ENCODE peak calls at places on chromosomes 4 and X, in seven cellular contexts. E, S, J, K, Y, H and X are unnamed samples.

GRCh38 chr4:167645358-167645757 is 411.1 kb upstream of the SPOCK3 start:
- DNase-seq in E (no peak), S (no peak), J (no peak), K (no peak), Y (no peak), H (no peak), X (no peak)

GRCh38 chr4:23322732-23323131 is 567.1 kb downstream of the PPARGC1A start:
- DNase-seq in E (no peak), S (no peak), J (no peak), K (no peak), Y (no peak), H (no peak), X (no peak)

GRCh38 chr4:184590196-184590595 is 59.1 kb downstream of the CASP3 start:
- DNase-seq in E (no peak), S (no peak), J (no peak), K (no peak), Y (no peak), H (no peak), X (no peak)

GRCh38 chr4:118400362-118400761 is 47.6 kb upstream of the PRSS12 start:
- DNase-seq in E (peak; percentile 43), S (no peak), J (no peak), K (no peak), Y (no peak), H (no peak), X (no peak)

GRCh38 chr4:184417802-184418511 is 56.4 kb downstream of the IRF2 start:
- DNase-seq in E (peak; percentile 99), S (no peak), J (peak; percentile 72), K (peak; percentile 99), Y (no peak), H (no peak), X (peak; percentile 46)

GRCh38 chr4:162972661-162973202 is 194.0 kb downstream of the NAF1 start:
- DNase-seq in E (no peak), S (no peak), J (no peak), K (no peak), Y (no peak), H (no peak), X (no peak)

GRCh38 chr4:103079621-103080020 is 3.1 kb upstream of the SLC9B2 start:
- DNase-seq in E (no peak), S (no peak), J (no peak), K (no peak), Y (no peak), H (no peak), X (no peak)

GRCh38 chr4:14110407-14110806 is 482.9 kb upstream of the BOD1L1 start:
- DNase-seq in E (peak; percentile 64), S (no peak), J (no peak), K (peak; percentile 76), Y (no peak), H (no peak), X (no peak)

GRCh38 chr4:149203256-149204001 is 612.2 kb downstream of the IQCM start:
- DNase-seq in E (peak; percentile 4), S (no peak), J (no peak), K (no peak), Y (no peak), H (peak; percentile 58), X (no peak)

GRCh38 chr4:158169931-158170690 is 2.7 kb downstream of the GASK1B start:
- DNase-seq in E (no peak), S (no peak), J (no peak), K (peak; percentile 61), Y (no peak), H (no peak), X (peak; percentile 51)

GRCh38 chr4:26067035-26067434 is 153.0 kb downstream of the SMIM20 start:
- DNase-seq in E (peak; percentile 83), S (no peak), J (no peak), K (no peak), Y (no peak), H (no peak), X (peak; percentile 40)

GRCh38 chrX:21747523-21747922 is 10.4 kb downstream of the SMPX start:
- DNase-seq in E (no peak), S (no peak), J (no peak), K (no peak), Y (no peak), H (no peak), X (no peak)

GRCh38 chr4:150363721-150364688 is 217.9 kb upstream of the MAB21L2 start:
- DNase-seq in E (no peak), S (no peak), J (no peak), K (no peak), Y (no peak), H (no peak), X (no peak)

GRCh38 chr4:113382704-113383103 is 333.3 kb downstream of the ANK2 start:
- DNase-seq in E (no peak), S (no peak), J (no peak), K (no peak), Y (no peak), H (no peak), X (no peak)

GRCh38 chr4:88573995-88574394 is 18.3 kb upstream of the HERC3 start:
- DNase-seq in E (no peak), S (no peak), J (no peak), K (no peak), Y (no peak), H (no peak), X (no peak)

GRCh38 chr4:151407466-151408379 is 1.3 kb upstream of the FHIP1A start:
- DNase-seq in E (no peak), S (no peak), J (peak; percentile 63), K (peak; percentile 66), Y (peak; percentile 76), H (peak; percentile 46), X (peak; percentile 65)

GRCh38 chrX:152725409-152725808 is 8.1 kb downstream of the CSAG1 start:
- DNase-seq in E (no peak), S (no peak), J (no peak), K (no peak), Y (peak; percentile 34), H (no peak), X (no peak)

GRCh38 chrX:143500751-143501150 is 16.5 kb downstream of the SPANXN3 start:
- DNase-seq in E (peak; percentile 3), S (no peak), J (no peak), K (no peak), Y (no peak), H (no peak), X (peak; percentile 91)

GRCh38 chr4:108320066-108320465 is 151.3 kb upstream of the LEF1 start:
- DNase-seq in E (no peak), S (no peak), J (no peak), K (no peak), Y (no peak), H (no peak), X (peak; percentile 14)

GRCh38 chrX:142134533-142134932 is 70.6 kb downstream of the MAGEC2 start:
- DNase-seq in E (no peak), S (no peak), J (no peak), K (no peak), Y (no peak), H (no peak), X (no peak)

GRCh38 chr4:65383589-65384305 is 286.5 kb downstream of the EPHA5 start:
- DNase-seq in E (peak; percentile 78), S (no peak), J (no peak), K (peak; percentile 29), Y (no peak), H (no peak), X (no peak)